ENCODE peak calls at places on chromosome 12, in seven cellular contexts. U is dorsolateral prefrontal cortex, C is right atrium auricular region, S is body of pancreas, R is endothelial cell of umbilical vein, L is lower lobe of right lung, F is endodermal cell. A is an unnamed sample.

GRCh38 chr12:52744493-52745156 is 32.5 kb downstream of the KRT76 start:
- DNase-seq in F (no peak), U (no peak), L (no peak), C (no peak), R (no peak), S (no peak), A (no peak)

GRCh38 chr12:40212566-40212965 is 12.2 kb upstream of the LRRK2 start:
- DNase-seq in C (no peak), F (no peak), S (no peak), R (no peak), U (no peak), L (no peak), A (no peak)

GRCh38 chr12:132165584-132165983 is 21.3 kb downstream of the NOC4L start:
- DNase-seq in S (no peak), L (no peak), R (no peak), F (no peak), C (no peak), U (no peak), A (no peak)

GRCh38 chr12:108821407-108822397 is 35.7 kb downstream of the SSH1 start:
- DNase-seq in C (no peak), R (no peak), F (no peak), U (no peak), L (peak), S (no peak), A (peak)

GRCh38 chr12:40168868-40169267 is 55.9 kb upstream of the LRRK2 start:
- DNase-seq in U (no peak), C (no peak), R (no peak), S (no peak), L (no peak), F (no peak), A (no peak)

GRCh38 chr12:29572938-29573337 is 75.5 kb upstream of the OVCH1 start:
- DNase-seq in C (no peak), L (no peak), S (no peak), U (no peak), R (no peak), F (no peak), A (no peak)

GRCh38 chr12:50842637-50843493 is at the start of gene TMPRSS12:
- DNase-seq in S (peak), F (peak), U (no peak), C (no peak), R (peak), L (peak), A (no peak)

GRCh38 chr12:105773501-105773900 is 365.3 kb downstream of the NUAK1 start:
- DNase-seq in R (no peak), C (no peak), S (no peak), U (no peak), F (no peak), L (no peak), A (no peak)

GRCh38 chr12:85448548-85449139 is 168.6 kb downstream of the ALX1 start:
- DNase-seq in R (peak), F (no peak), L (no peak), S (no peak), U (no peak), C (no peak), A (no peak)

GRCh38 chr12:115964214-115964613 is 313.3 kb downstream of the MED13L start:
- DNase-seq in L (no peak), F (no peak), S (no peak), C (no peak), U (no peak), R (no peak), A (no peak)

GRCh38 chr12:39804479-39805241 is 185.1 kb upstream of the ABCD2 start:
- DNase-seq in S (no peak), F (peak), L (no peak), C (no peak), U (no peak), R (no peak), A (no peak)

GRCh38 chr12:3816266-3816665 is 56.9 kb downstream of the PARP11 start:
- DNase-seq in U (no peak), S (no peak), F (no peak), C (no peak), R (no peak), L (no peak), A (no peak)

GRCh38 chr12:113130457-113131135 is 5.0 kb downstream of the RASAL1 start:
- DNase-seq in F (peak), U (peak), S (no peak), C (no peak), R (no peak), L (peak), A (no peak)

GRCh38 chr12:110641512-110641911 is 27.6 kb downstream of the TCTN1 start:
- DNase-seq in C (no peak), U (peak), R (no peak), F (peak), L (no peak), S (no peak), A (peak)

GRCh38 chr12:42299392-42300308 is 26.2 kb downstream of the ZCRB1 start:
- DNase-seq in R (peak), C (no peak), U (no peak), F (no peak), L (no peak), S (no peak), A (peak)

GRCh38 chr12:108989381-108989780 is 31.5 kb downstream of the SVOP start:
- DNase-seq in R (no peak), S (no peak), U (no peak), F (peak), L (no peak), C (no peak), A (peak)

GRCh38 chr12:84413656-84414055 is 498.9 kb downstream of the SLC6A15 start:
- DNase-seq in C (no peak), F (no peak), R (no peak), U (no peak), S (no peak), L (no peak), A (no peak)

GRCh38 chr12:93243689-93244513 is 133.8 kb upstream of the NUDT4 start:
- DNase-seq in R (peak), U (no peak), L (no peak), F (no peak), C (no peak), S (no peak), A (no peak)

GRCh38 chr12:70828391-70828790 is 92.1 kb downstream of the PTPRR start:
- DNase-seq in F (no peak), C (no peak), R (no peak), L (no peak), S (no peak), U (no peak), A (peak)

GRCh38 chr12:32949815-32950214 is 53.2 kb upstream of the PKP2 start:
- DNase-seq in U (no peak), C (no peak), S (no peak), L (no peak), F (peak), R (no peak), A (no peak)

GRCh38 chr12:24860546-24860945 is 88.4 kb downstream of the BCAT1 start:
- DNase-seq in S (no peak), L (no peak), F (no peak), C (no peak), R (no peak), U (no peak), A (peak)

GRCh38 chr12:12973019-12973418 is 21.0 kb upstream of the GPRC5D start:
- DNase-seq in L (no peak), F (no peak), C (no peak), U (no peak), S (no peak), R (no peak), A (no peak)

GRCh38 chr12:92735131-92735721 is 32.4 kb downstream of the PLEKHG7 start:
- DNase-seq in F (no peak), U (no peak), S (no peak), C (no peak), R (peak), L (no peak), A (peak)

GRCh38 chr12:65306603-65307501 is 28.4 kb downstream of the MSRB3 start:
- DNase-seq in L (peak), F (peak), S (no peak), U (no peak), R (peak), C (no peak), A (peak)

GRCh38 chr12:31594681-31595080 is 3.7 kb upstream of the DENND5B start:
- DNase-seq in F (no peak), R (no peak), S (no peak), C (no peak), U (no peak), L (no peak), A (no peak)

GRCh38 chr12:6235906-6236640 is 35.9 kb downstream of the CD9 start:
- DNase-seq in F (peak), R (no peak), L (no peak), U (no peak), S (no peak), C (no peak), A (no peak)

GRCh38 chr12:6235499-6235898 is 35.3 kb downstream of the CD9 start:
- DNase-seq in U (no peak), F (no peak), R (peak), L (peak), S (peak), C (no peak), A (no peak)

GRCh38 chr12:6233121-6233971 is 33.1 kb downstream of the CD9 start:
- DNase-seq in S (peak), U (no peak), C (no peak), F (no peak), R (peak), L (no peak), A (no peak)

GRCh38 chr12:6234906-6235305 is 34.7 kb downstream of the CD9 start:
- DNase-seq in U (no peak), C (no peak), R (no peak), F (no peak), L (no peak), S (no peak), A (no peak)

DNA sequence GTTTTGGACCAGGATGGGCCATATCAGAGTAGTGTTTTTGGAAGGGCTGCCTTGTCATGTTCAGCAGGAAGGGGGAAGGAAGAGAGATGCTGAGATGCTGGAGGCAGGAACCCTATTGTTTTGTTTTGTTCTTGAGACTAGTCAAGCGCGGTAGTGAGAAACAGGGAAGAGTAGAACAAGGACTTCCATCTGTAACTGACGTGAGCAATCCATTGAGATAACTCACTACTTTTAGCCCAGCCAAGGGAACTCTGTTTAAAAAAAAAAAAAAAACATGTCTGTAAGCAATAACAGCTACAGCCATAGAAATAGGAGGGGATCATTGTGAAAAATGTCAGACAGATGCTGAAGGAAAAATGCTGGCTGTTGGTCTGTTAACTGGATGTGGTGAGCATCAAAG is 34.0 kb downstream of the CD9 start:
- DNase-seq in R (no peak), C (no peak), L (no peak), F (no peak), S (no peak), U (no peak), A (no peak)
- H3K4me3 ChIP-seq in R (no peak), C (no peak), L (no peak), F (no peak), S (no peak), U (no peak), A (no peak)

GRCh38 chr12:5511644-5512584 is 80.0 kb downstream of the NTF3 start:
- DNase-seq in F (peak), R (peak), U (no peak), C (peak), L (no peak), S (no peak), A (no peak)
- H3K27ac ChIP-seq in F (no peak), R (no peak), U (no peak), C (no peak), L (no peak), S (no peak), A (no peak)

GRCh38 chr12:128844031-128844635 is 9.1 kb upstream of the GLT1D1 start:
- DNase-seq in F (peak), R (no peak), L (peak), U (no peak), C (no peak), S (no peak), A (no peak)
- TF ChIP-seq CTCF in F (peak), R (no peak), L (no peak), U (no peak), C (peak), S (no peak), A (no peak)

GRCh38 chr12:62860501-62861156 is 74.3 kb downstream of the PPM1H start:
- DNase-seq in S (no peak), C (no peak), U (no peak), F (no peak), L (no peak), R (no peak), A (peak)
- H3K4me3 ChIP-seq in S (no peak), C (peak), U (peak), F (no peak), L (peak), R (no peak), A (no peak)

GRCh38 chr12:118420673-118421072 is 44.3 kb downstream of the SUDS3 start:
- DNase-seq in S (no peak), C (no peak), R (no peak), L (no peak), F (no peak), U (no peak), A (no peak)

GRCh38 chr12:118417942-118418341 is 41.6 kb downstream of the SUDS3 start:
- DNase-seq in U (no peak), F (no peak), C (no peak), S (no peak), R (no peak), L (no peak), A (no peak)

DNA sequence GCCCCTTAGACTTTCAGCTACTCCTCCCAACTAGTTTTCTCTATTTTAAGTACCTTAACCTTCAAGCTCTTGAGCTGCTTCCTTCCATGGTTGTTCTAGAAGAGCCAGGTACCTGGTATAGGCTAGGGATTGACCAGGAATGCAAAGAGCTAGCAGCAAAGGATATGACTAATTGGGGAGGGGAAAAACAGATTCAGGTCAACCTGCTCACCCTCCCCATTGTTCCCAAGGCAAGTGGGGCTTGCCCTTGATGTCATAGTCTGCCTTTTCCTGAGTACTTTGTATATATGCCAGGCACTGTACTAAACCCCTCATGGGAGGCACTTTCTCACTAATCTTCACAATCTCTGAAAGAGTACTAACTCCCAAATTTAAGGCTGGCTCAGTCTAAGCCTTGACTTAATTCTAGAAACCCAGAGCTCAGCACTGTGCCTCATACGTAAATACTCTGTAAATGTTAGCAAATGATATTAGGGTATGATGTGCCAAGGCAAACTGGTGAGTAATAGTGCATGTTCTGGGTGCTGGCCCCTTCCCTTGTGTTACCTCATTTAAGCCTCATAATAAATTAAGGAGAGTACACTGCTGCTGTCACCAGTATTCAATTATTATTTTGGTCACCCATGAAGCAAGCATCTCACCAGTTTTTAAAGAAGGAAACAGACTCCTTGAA is 42.2 kb downstream of the SUDS3 start:
- DNase-seq in F (no peak), U (no peak), S (no peak), C (no peak), L (no peak), R (peak), A (no peak)
- H3K27ac ChIP-seq in F (no peak), U (no peak), S (no peak), C (no peak), L (no peak), R (peak), A (no peak)

GRCh38 chr12:14937689-14938088 is 648 bp downstream of the ERP27 start:
- DNase-seq in U (no peak), F (peak), C (no peak), S (peak), L (no peak), R (no peak), A (no peak)
- TF ChIP-seq CTCF in U (no peak), F (peak), C (no peak), S (peak), L (no peak), R (no peak), A (peak)

GRCh38 chr12:124436366-124436765 is 131.0 kb downstream of the NCOR2 start:
- DNase-seq in R (no peak), F (peak), U (no peak), C (no peak), L (no peak), S (no peak), A (no peak)

GRCh38 chr12:124437121-124437520 is 130.3 kb downstream of the NCOR2 start:
- DNase-seq in S (no peak), F (no peak), R (no peak), C (no peak), U (no peak), L (no peak), A (no peak)

GRCh38 chr12:124437621-124438414 is 129.6 kb downstream of the NCOR2 start:
- DNase-seq in F (no peak), U (no peak), C (no peak), R (no peak), L (no peak), S (no peak), A (no peak)

GRCh38 chr12:124440031-124440626 is 127.3 kb downstream of the NCOR2 start:
- DNase-seq in L (no peak), S (no peak), C (no peak), F (no peak), U (no peak), R (no peak), A (no peak)

GRCh38 chr12:124438415-124439056 is 128.9 kb downstream of the NCOR2 start:
- DNase-seq in L (no peak), C (no peak), U (no peak), R (no peak), F (peak), S (no peak), A (no peak)
- H3K4me3 ChIP-seq in L (no peak), C (no peak), U (no peak), R (no peak), F (no peak), S (no peak), A (no peak)

A was measured in brain microvascular endothelial cell.